ENCODE peak calls at places on chromosomes 16 and 17, in ten cellular contexts. O, Q, N, I, J, D, F, U, T and B are unnamed samples.
A peak's percentile ranks its signal among the peaks of the same experiment; 100 is the strongest.

GRCh38 chr17:41394254-41395016 is 3.0 kb downstream of the KRT31 start:
- DNase-seq in O (no peak), Q (no peak), N (no peak), I (no peak), J (no peak), D (no peak), F (no peak), U (peak; percentile 16), T (no peak), B (no peak)

GRCh38 chr17:35084987-35085386 is 21.5 kb upstream of the RFFL start:
- DNase-seq in O (no peak), Q (no peak), N (no peak), I (no peak), J (no peak), D (no peak), F (no peak), U (no peak), T (no peak), B (no peak)

GRCh38 chr16:57372372-57373116 is at the start of gene CX3CL1:
- DNase-seq in O (no peak), Q (peak; percentile 40), N (no peak), I (peak; percentile 79), J (peak; percentile 92), D (peak; percentile 94), F (no peak), U (peak; percentile 85), T (no peak), B (no peak)

GRCh38 chr16:50265260-50265659 is 1.1 kb upstream of the ADCY7 start:
- DNase-seq in O (peak; percentile 53), Q (peak; percentile 54), N (no peak), I (no peak), J (peak; percentile 62), D (no peak), F (no peak), U (no peak), T (no peak), B (no peak)

GRCh38 chr17:68085751-68086445 is 50.4 kb downstream of the KPNA2 start:
- DNase-seq in O (no peak), Q (peak; percentile 43), N (no peak), I (no peak), J (no peak), D (no peak), F (no peak), U (no peak), T (no peak), B (no peak)

GRCh38 chr16:31568577-31569359 is 41.1 kb downstream of the AHSP start:
- DNase-seq in O (no peak), Q (peak; percentile 65), N (peak; percentile 66), I (peak; percentile 50), J (peak; percentile 20), D (no peak), F (no peak), U (peak; percentile 11), T (no peak), B (no peak)

GRCh38 chr16:15653227-15653626 is 3.2 kb downstream of the NDE1 start:
- DNase-seq in O (no peak), Q (no peak), N (no peak), I (no peak), J (no peak), D (no peak), F (no peak), U (peak; percentile 44), T (no peak), B (no peak)

GRCh38 chr17:21124096-21124495 is 2.7 kb upstream of the DHRS7B start:
- DNase-seq in O (no peak), Q (no peak), N (no peak), I (no peak), J (no peak), D (no peak), F (no peak), U (no peak), T (no peak), B (no peak)

GRCh38 chr17:8830141-8830540 is 31.0 kb upstream of the MFSD6L start:
- DNase-seq in O (no peak), Q (no peak), N (peak; percentile 90), I (no peak), J (no peak), D (no peak), F (no peak), U (no peak), T (no peak), B (no peak)
- TF ChIP-seq POLR2AphosphoS5 in O (no peak), Q (no peak), N (no peak), I (no peak), J (no peak), D (no peak), F (no peak), U (no peak), T (no peak), B (no peak)

DNA sequence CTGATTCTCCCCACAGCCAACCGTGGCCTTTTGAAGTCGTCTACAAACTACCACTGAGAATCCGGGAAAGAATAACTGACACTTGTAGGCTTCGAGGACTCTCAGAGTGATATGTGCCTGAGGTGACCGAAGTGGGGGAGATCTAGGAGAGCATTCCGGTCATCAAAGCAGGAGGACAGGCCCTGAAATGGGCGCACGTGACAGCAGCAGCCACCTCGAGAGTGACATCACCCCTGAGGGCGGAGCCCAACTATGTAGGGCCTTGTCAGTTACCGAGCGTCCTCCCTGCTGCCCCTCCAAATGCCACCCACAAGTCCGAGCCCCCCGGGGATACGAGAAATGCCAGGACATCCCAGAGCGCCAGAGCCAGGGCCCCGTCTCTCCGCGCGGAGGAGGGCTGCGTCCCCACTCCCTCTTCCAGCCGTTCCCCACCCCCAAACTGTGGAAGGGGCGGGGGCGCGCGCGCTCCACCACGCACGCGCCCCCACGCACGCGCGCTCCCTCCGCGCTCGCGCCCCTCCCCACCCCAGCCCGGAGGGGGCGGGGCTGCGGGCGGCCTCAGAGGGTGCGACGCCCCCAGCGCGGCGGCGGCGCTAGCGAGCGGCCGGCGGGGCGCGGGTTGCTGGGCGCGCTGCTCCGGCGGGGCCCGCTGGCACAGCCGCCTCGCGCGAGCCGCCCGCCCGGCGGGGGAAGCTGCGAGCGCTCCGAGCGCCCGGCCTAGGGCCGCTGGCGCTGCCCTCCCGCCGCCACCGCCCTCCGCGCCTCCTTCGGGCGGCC is at the start of gene TANC2:
- DNase-seq in O (peak; percentile 91), Q (peak; percentile 78), N (peak; percentile 96), I (peak; percentile 96), J (peak; percentile 99), D (peak; percentile 84), F (peak; percentile 37), U (peak; percentile 73), T (no peak), B (peak; percentile 63)
- TF ChIP-seq POLR2AphosphoS5 in O (no peak), Q (peak; percentile 22), N (peak; percentile 72), I (peak; percentile 34), J (peak; percentile 55), D (peak; percentile 72), F (no peak), U (no peak), T (no peak), B (no peak)

GRCh38 chr16:86508947-86509758 is 1.2 kb upstream of the FOXF1 start:
- DNase-seq in O (no peak), Q (no peak), N (no peak), I (peak; percentile 92), J (no peak), D (no peak), F (no peak), U (no peak), T (no peak), B (no peak)

GRCh38 chr16:86505899-86506864 is 4.1 kb upstream of the FOXF1 start:
- DNase-seq in O (no peak), Q (no peak), N (no peak), I (peak; percentile 26), J (no peak), D (no peak), F (no peak), U (no peak), T (no peak), B (no peak)

GRCh38 chr16:86509759-86510464 is 415 bp upstream of the FOXF1 start:
- DNase-seq in O (no peak), Q (peak; percentile 46), N (peak; percentile 94), I (peak; percentile 89), J (no peak), D (no peak), F (no peak), U (no peak), T (no peak), B (no peak)

GRCh38 chr16:86507173-86508027 is 2.9 kb upstream of the FOXF1 start:
- DNase-seq in O (no peak), Q (no peak), N (no peak), I (no peak), J (no peak), D (no peak), F (no peak), U (no peak), T (no peak), B (no peak)

DNA sequence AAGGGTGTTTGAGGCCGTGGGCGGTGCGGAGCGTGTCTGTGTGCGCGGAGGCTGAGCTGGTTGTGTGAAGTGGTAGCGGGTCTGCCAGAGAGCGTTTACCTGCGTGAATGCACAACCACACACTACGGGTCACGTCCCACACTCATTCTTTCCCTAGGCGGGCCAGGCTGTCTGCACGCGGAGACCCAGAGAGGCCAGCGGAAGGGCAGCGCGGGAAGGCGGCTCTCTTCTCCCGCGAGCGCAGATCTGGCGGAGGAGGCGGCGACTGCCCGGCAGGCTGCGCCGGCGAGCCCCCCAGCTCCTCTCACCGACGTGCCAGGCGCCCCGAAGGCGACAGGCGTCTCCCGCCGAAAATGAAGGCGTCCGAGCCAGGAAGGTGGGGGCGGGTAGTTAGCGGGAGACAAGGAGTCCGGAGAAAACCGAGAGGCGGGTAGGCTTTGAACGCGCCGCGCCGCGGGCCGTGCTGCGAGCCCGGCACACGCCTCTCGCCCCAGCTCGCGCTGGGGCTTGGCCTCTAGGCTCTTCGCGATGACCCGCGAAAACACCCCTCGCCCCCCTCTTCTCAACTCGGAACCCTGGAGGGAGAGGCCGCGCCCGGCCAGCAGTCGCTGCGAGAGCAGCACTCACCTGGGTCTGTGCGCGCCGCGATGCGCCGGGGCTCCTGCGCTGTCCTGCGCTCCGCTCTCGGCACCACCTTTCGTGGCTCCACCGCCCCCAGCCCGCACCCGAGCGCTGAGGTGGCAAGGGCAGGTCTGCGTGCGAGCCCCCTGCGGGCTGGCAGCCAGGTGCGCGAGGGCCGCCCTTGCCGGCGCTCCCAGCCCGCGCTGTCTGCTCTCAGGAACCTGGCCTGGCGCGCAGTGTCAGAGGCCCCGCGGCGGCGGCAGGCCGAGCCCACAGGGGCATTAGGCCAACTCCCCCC is 2.0 kb upstream of the FOXF1 start:
- DNase-seq in O (no peak), Q (no peak), N (no peak), I (peak; percentile 87), J (no peak), D (no peak), F (no peak), U (no peak), T (no peak), B (no peak)
- TF ChIP-seq POLR2AphosphoS5 in O (no peak), Q (peak; percentile 13), N (peak; percentile 79), I (no peak), J (no peak), D (no peak), F (no peak), U (no peak), T (no peak), B (no peak)

GRCh38 chr17:50055426-50056216 is at the start of gene ITGA3:
- DNase-seq in O (peak; percentile 88), Q (peak; percentile 89), N (peak; percentile 94), I (peak; percentile 96), J (peak; percentile 93), D (peak; percentile 76), F (peak; percentile 61), U (peak; percentile 87), T (no peak), B (peak; percentile 57)

GRCh38 chr17:50058296-50058945 is 2.5 kb downstream of the ITGA3 start:
- DNase-seq in O (no peak), Q (no peak), N (no peak), I (no peak), J (no peak), D (no peak), F (no peak), U (no peak), T (no peak), B (no peak)

GRCh38 chr17:50057521-50057991 is 1.6 kb downstream of the ITGA3 start:
- DNase-seq in O (no peak), Q (peak; percentile 49), N (no peak), I (no peak), J (no peak), D (no peak), F (no peak), U (no peak), T (no peak), B (no peak)

GRCh38 chr17:50056217-50056960 is 479 bp downstream of the ITGA3 start:
- DNase-seq in O (no peak), Q (peak; percentile 76), N (no peak), I (peak; percentile 91), J (peak; percentile 89), D (peak; percentile 69), F (peak; percentile 72), U (peak; percentile 74), T (no peak), B (peak; percentile 78)

DNA sequence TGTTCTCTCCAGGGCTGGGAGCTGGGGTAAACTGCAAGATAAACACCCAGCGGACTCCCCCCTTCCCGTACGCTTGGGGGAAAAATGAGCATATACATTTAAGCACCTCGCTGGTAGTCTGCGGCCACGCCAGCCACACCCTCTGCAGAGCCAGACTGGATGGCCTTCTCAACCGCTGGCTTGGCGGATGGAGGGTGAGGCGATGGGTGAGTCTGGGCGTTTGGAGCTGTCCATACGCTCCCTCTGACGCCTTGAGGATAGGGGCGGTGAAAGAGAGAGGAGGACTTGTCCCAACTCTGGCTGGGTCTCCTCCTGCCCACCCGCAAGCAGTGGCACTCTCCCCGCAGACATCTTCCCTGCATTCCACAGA is 1.0 kb downstream of the ITGA3 start:
- DNase-seq in O (no peak), Q (peak; percentile 40), N (no peak), I (no peak), J (no peak), D (no peak), F (no peak), U (no peak), T (no peak), B (no peak)
- TF ChIP-seq POLR2AphosphoS5 in O (no peak), Q (no peak), N (peak; percentile 70), I (peak; percentile 49), J (no peak), D (no peak), F (no peak), U (no peak), T (no peak), B (no peak)